ENCODE peak calls at places on chromosomes 2 and 18, in six cellular contexts. One of them, this sample, is unnamed.

GRCh38 chr2:23824777-23825212 is 102.1 kb downstream of the ATAD2B start:
- DNase-seq in iris pigment epithelial cell: peak; percentile 53
- DNase-seq in myocyte: peak; percentile 64
- DNase-seq in astrocyte: peak; percentile 15
- DNase-seq in heart left ventricle: no peak
- DNase-seq in AML-193: peak; percentile 62
- DNase-seq in this sample: no peak

GRCh38 chr2:9753276-9753600 is 90.0 kb upstream of the TAF1B start:
- DNase-seq in iris pigment epithelial cell: peak; percentile 90
- DNase-seq in myocyte: peak; percentile 76
- DNase-seq in astrocyte: peak; percentile 97
- DNase-seq in heart left ventricle: no peak
- DNase-seq in AML-193: no peak
- DNase-seq in this sample: no peak

GRCh38 chr18:7069191-7069590 is 48.4 kb downstream of the LAMA1 start:
- DNase-seq in iris pigment epithelial cell: no peak
- DNase-seq in myocyte: no peak
- DNase-seq in astrocyte: no peak
- DNase-seq in heart left ventricle: no peak
- DNase-seq in AML-193: no peak
- DNase-seq in this sample: no peak

GRCh38 chr2:204453730-204454167 is 91.5 kb upstream of the PARD3B start:
- DNase-seq in iris pigment epithelial cell: no peak
- DNase-seq in myocyte: no peak
- DNase-seq in astrocyte: no peak
- DNase-seq in heart left ventricle: peak; percentile 23
- DNase-seq in AML-193: no peak
- DNase-seq in this sample: no peak

GRCh38 chr2:216654528-216655052 is 21.4 kb downstream of the IGFBP2 start:
- DNase-seq in iris pigment epithelial cell: no peak
- DNase-seq in myocyte: no peak
- DNase-seq in astrocyte: no peak
- DNase-seq in heart left ventricle: no peak
- DNase-seq in AML-193: no peak
- DNase-seq in this sample: no peak

GRCh38 chr2:191374939-191375338 is 129.7 kb downstream of the MYO1B start:
- DNase-seq in iris pigment epithelial cell: no peak
- DNase-seq in myocyte: no peak
- DNase-seq in astrocyte: no peak
- DNase-seq in heart left ventricle: no peak
- DNase-seq in AML-193: no peak
- DNase-seq in this sample: no peak

GRCh38 chr2:9490789-9491188 is 16.4 kb downstream of the IAH1 start:
- DNase-seq in iris pigment epithelial cell: no peak
- DNase-seq in myocyte: no peak
- DNase-seq in astrocyte: no peak
- DNase-seq in heart left ventricle: no peak
- DNase-seq in AML-193: no peak
- DNase-seq in this sample: no peak

GRCh38 chr2:125822746-125823145 is 833.2 kb upstream of the GYPC start:
- DNase-seq in iris pigment epithelial cell: no peak
- DNase-seq in myocyte: no peak
- DNase-seq in astrocyte: no peak
- DNase-seq in heart left ventricle: no peak
- DNase-seq in AML-193: no peak
- DNase-seq in this sample: no peak

GRCh38 chr2:64204006-64204632 is 59.9 kb upstream of the PELI1 start:
- DNase-seq in iris pigment epithelial cell: peak; percentile 90
- DNase-seq in myocyte: no peak
- DNase-seq in astrocyte: peak; percentile 27
- DNase-seq in heart left ventricle: peak; percentile 36
- DNase-seq in AML-193: no peak
- DNase-seq in this sample: no peak

GRCh38 chr2:205660521-205661124 is 21.7 kb upstream of the NRP2 start:
- DNase-seq in iris pigment epithelial cell: peak; percentile 96
- DNase-seq in myocyte: peak; percentile 97
- DNase-seq in astrocyte: peak; percentile 96
- DNase-seq in heart left ventricle: peak; percentile 30
- DNase-seq in AML-193: no peak
- DNase-seq in this sample: no peak

GRCh38 chr2:160533482-160533881 is 39.9 kb upstream of the RBMS1 start:
- DNase-seq in iris pigment epithelial cell: no peak
- DNase-seq in myocyte: no peak
- DNase-seq in astrocyte: no peak
- DNase-seq in heart left ventricle: no peak
- DNase-seq in AML-193: no peak
- DNase-seq in this sample: no peak

This sample was measured in gastrocnemius medialis.